ENCODE peak calls at places on chromosome 18, in seven cellular contexts. F is D341Med, A is GM20000, Q is A673, V is stomach, R is left ventricle myocardium inferior, P is nucleus accumbens. W is an unnamed sample.

GRCh38 chr18:47323158-47323557 is 71.7 kb upstream of the SKOR2 start:
- DNase-seq in F (no peak), A (no peak), Q (peak; percentile 9), V (no peak), R (no peak), P (no peak), W (no peak)

GRCh38 chr18:13239557-13239956 is 21.0 kb downstream of the LDLRAD4 start:
- DNase-seq in F (peak; percentile 73), A (no peak), Q (no peak), V (no peak), R (no peak), P (no peak), W (no peak)

GRCh38 chr18:77062518-77063003 is 70.0 kb downstream of the MBP start:
- DNase-seq in F (no peak), A (peak; percentile 56), Q (no peak), V (peak; percentile 55), R (no peak), P (no peak), W (no peak)

GRCh38 chr18:76488190-76488589 is 6.9 kb downstream of the ZNF516 start:
- DNase-seq in F (no peak), A (no peak), Q (no peak), V (no peak), R (no peak), P (no peak), W (no peak)

GRCh38 chr18:70673834-70674233 is 385.0 kb downstream of the SOCS6 start:
- DNase-seq in F (no peak), A (no peak), Q (no peak), V (no peak), R (no peak), P (no peak), W (no peak)

GRCh38 chr18:58135806-58136331 is 91.8 kb downstream of the NEDD4L start:
- DNase-seq in F (peak; percentile 84), A (peak; percentile 79), Q (peak; percentile 90), V (peak; percentile 65), R (no peak), P (no peak), W (peak; percentile 70)

GRCh38 chr18:58827425-58827824 is 37.3 kb upstream of the ZNF532 start:
- DNase-seq in F (no peak), A (no peak), Q (no peak), V (no peak), R (no peak), P (no peak), W (no peak)

GRCh38 chr18:6482198-6482977 is 67.7 kb upstream of the L3MBTL4 start:
- DNase-seq in F (peak; percentile 86), A (peak; percentile 63), Q (peak; percentile 3), V (peak; percentile 60), R (peak; percentile 65), P (no peak), W (peak; percentile 41)

GRCh38 chr18:76951600-76952247 is 129.4 kb downstream of the ZNF236 start:
- DNase-seq in F (no peak), A (no peak), Q (no peak), V (no peak), R (no peak), P (no peak), W (no peak)

GRCh38 chr18:9575558-9575957 is 38.8 kb downstream of the PPP4R1 start:
- DNase-seq in F (no peak), A (peak; percentile 31), Q (peak; percentile 31), V (peak; percentile 85), R (peak; percentile 44), P (no peak), W (peak; percentile 82)